ENCODE peak calls at places on chromosomes 2 and 18, in eight cellular contexts. M is choroid plexus epithelial cell, P is colonic mucosa, X is mucosa of descending colon, D is HFFc6, F is WERI-Rb-1, H is A549, G is foreskin fibroblast. N is an unnamed sample.

GRCh38 chr2:147051248-147051647 is 793.6 kb upstream of the ACVR2A start:
- DNase-seq in M (peak), P (no peak), X (no peak), D (no peak), F (no peak), H (no peak), G (no peak), N (peak)

GRCh38 chr2:168404764-168405163 is 51.3 kb upstream of the CERS6 start:
- DNase-seq in M (no peak), P (peak), X (no peak), D (no peak), F (no peak), H (no peak), G (no peak), N (no peak)

GRCh38 chr18:26307161-26307773 is 81.0 kb downstream of the TAF4B start:
- DNase-seq in M (peak), P (peak), X (no peak), D (peak), F (peak), H (peak), G (peak), N (peak)

GRCh38 chr2:80778704-80779103 is 474.2 kb upstream of the LRRTM1 start:
- DNase-seq in M (no peak), P (no peak), X (no peak), D (no peak), F (no peak), H (no peak), G (no peak), N (no peak)

GRCh38 chr2:130351495-130352125 is 4.2 kb upstream of the PTPN18 start:
- DNase-seq in M (no peak), P (no peak), X (peak), D (no peak), F (no peak), H (no peak), G (no peak), N (no peak)

GRCh38 chr2:184890311-184890710 is 292.0 kb downstream of the ZNF804A start:
- DNase-seq in M (no peak), P (no peak), X (no peak), D (no peak), F (no peak), H (no peak), G (no peak), N (peak)

GRCh38 chr2:131408778-131409177 is 44.8 kb upstream of the RAB6D start:
- DNase-seq in M (no peak), P (no peak), X (no peak), D (no peak), F (no peak), H (no peak), G (no peak), N (no peak)

GRCh38 chr18:2914844-2915243 is 68.0 kb downstream of the EMILIN2 start:
- DNase-seq in M (no peak), P (no peak), X (no peak), D (no peak), F (no peak), H (no peak), G (no peak), N (no peak)

GRCh38 chr18:79399275-79400081 is 3.7 kb downstream of the NFATC1 start:
- DNase-seq in M (no peak), P (no peak), X (peak), D (no peak), F (no peak), H (no peak), G (no peak), N (no peak)

GRCh38 chr2:132766573-132766972 is 96.6 kb upstream of the LYPD1 start:
- DNase-seq in M (no peak), P (no peak), X (no peak), D (no peak), F (no peak), H (no peak), G (no peak), N (peak)

GRCh38 chr18:5093902-5094301 is 103.2 kb downstream of the AKAIN1 start:
- DNase-seq in M (no peak), P (no peak), X (no peak), D (no peak), F (no peak), H (no peak), G (no peak), N (no peak)

GRCh38 chr2:27967076-27967475 is 76.5 kb downstream of the BABAM2 start:
- DNase-seq in M (no peak), P (no peak), X (no peak), D (no peak), F (no peak), H (no peak), G (no peak), N (no peak)

GRCh38 chr2:178756843-178757242 is 50.4 kb downstream of the TTN start:
- DNase-seq in M (peak), P (no peak), X (no peak), D (peak), F (no peak), H (no peak), G (peak), N (no peak)

GRCh38 chr2:223759569-223760430 is 77.6 kb downstream of the AP1S3 start:
- DNase-seq in M (peak), P (no peak), X (no peak), D (peak), F (no peak), H (peak), G (no peak), N (peak)

GRCh38 chr2:19035238-19035637 is 323.2 kb downstream of the OSR1 start:
- DNase-seq in M (peak), P (no peak), X (no peak), D (no peak), F (no peak), H (no peak), G (peak), N (no peak)

GRCh38 chr18:77164762-77165485 is 32.3 kb upstream of the MBP start:
- DNase-seq in M (no peak), P (no peak), X (no peak), D (no peak), F (no peak), H (no peak), G (no peak), N (no peak)

GRCh38 chr2:154130821-154131220 is 259.1 kb downstream of the GALNT13 start:
- DNase-seq in M (no peak), P (no peak), X (no peak), D (no peak), F (no peak), H (no peak), G (no peak), N (no peak)

GRCh38 chr2:234488913-234489451 is 7.9 kb downstream of the ARL4C start:
- DNase-seq in M (no peak), P (no peak), X (no peak), D (no peak), F (no peak), H (no peak), G (no peak), N (no peak)

GRCh38 chr2:70708376-70709199 is 59.4 kb downstream of the ADD2 start:
- DNase-seq in M (no peak), P (no peak), X (no peak), D (no peak), F (no peak), H (no peak), G (no peak), N (no peak)

GRCh38 chr2:232876978-232877441 is 6.9 kb downstream of the SNORC start:
- DNase-seq in M (no peak), P (no peak), X (no peak), D (no peak), F (no peak), H (no peak), G (no peak), N (no peak)

GRCh38 chr2:28750316-28751101 is 1.1 kb upstream of the PPP1CB start:
- DNase-seq in M (peak), P (peak), X (no peak), D (peak), F (peak), H (peak), G (peak), N (no peak)

DNA sequence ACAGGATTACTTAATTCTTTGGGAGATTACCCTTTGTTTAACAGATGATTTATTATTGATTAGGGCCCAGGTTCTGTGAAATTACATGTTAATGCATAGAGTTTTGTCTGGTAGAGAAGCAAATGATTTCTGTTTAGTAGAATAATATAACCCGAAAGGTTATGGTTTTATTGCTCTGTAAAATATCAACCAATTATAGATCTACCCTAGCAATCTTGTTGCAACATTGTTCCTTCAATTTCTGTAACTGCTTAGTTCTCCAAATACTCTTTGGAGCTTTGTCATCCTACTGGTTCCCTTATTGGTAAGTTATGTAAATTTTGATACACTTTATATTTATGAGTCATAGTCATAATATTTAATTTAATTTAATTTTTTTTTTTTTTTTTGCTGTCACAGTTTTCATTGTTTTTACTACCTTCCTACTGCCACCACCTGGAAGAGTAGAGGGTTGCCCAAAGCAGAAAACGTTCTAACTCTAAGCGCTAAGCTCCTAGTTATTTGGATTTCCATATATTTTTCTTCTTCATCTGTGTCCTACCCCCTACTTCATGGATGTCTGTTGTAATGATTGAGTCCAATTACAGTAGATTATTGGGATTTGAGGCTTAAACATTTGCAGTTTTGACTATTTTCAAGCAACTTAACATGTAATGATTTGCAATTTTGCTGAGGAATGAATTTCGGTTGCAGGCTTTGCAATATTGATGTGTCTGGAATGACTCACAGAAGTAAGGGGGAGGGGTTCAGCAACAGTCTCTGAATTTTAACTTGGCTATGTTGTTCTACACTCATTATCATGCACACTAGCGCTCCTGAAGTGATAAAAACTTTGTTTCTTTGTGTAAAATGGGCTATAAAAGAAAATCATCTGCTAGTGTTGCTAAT is 51.0 kb downstream of the NABP1 start:
- DNase-seq in M (peak), P (no peak), X (no peak), D (no peak), F (no peak), H (peak), G (no peak), N (peak)
- TF ChIP-seq CTCF in M (peak), P (no peak), X (no peak), D (peak), F (no peak), H (no peak), G (no peak), N (no peak)

DNA sequence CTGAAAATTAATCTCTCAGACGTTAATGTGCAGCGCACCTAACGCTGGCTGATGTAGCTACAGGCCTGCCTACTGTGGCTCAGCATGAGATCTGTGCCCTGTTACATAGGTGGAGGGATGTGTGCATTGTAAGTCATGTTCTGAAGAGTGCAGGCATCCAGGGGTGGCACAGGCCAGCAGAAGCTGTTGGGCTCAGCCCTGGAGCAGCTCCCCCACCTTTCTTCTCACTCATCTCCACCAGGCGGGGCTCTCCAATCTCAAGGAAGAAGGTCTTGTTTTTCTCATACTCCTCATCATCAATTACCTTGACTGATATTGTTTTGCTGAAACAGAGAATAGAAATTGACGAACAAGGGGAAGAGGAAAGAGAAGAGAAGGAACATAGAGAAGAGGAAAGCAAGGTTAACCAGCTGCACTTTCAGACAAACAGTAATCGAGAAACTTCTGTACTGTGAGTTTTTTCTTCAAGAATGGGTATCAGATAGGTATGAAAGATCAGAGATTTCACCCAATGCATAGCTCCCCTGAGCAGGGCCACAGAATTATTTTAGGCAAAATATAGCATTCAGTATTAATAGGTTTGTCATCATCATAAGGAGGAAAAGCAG is 273.6 kb downstream of the SLC8A1 start:
- DNase-seq in M (no peak), P (no peak), X (no peak), D (no peak), F (no peak), H (no peak), G (no peak), N (no peak)
- TF ChIP-seq CTCF in M (no peak), P (no peak), X (no peak), D (peak), F (no peak), H (no peak), G (no peak), N (no peak)

GRCh38 chr2:120763516-120763915 is 27.8 kb downstream of the GLI2 start:
- DNase-seq in M (peak), P (peak), X (peak), D (no peak), F (no peak), H (peak), G (no peak), N (peak)
- TF ChIP-seq CTCF in M (no peak), P (no peak), X (no peak), D (no peak), F (no peak), H (no peak), G (no peak), N (no peak)

DNA sequence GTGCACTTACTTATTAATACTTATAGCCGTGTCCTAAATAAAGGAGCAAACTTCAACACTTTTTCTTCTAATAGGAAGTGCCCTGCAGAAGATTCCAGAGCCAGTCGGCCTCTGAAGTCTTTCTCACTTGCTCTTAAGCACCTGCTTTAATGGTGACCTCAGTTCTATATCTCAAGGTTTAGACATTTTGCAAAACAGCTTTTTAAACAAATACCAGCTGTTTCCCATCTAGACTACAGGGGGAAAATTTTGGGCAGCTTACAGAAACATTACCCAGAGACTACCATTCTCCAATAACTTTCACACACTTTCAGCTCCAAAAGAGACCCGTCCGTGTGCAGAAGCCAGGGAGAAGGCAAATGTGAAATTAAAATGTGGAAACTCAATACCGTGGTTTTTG is 285.3 kb upstream of the CCDC68 start:
- DNase-seq in M (no peak), P (no peak), X (no peak), D (no peak), F (no peak), H (no peak), G (no peak), N (no peak)
- TF ChIP-seq CTCF in M (no peak), P (no peak), X (no peak), D (no peak), F (no peak), H (no peak), G (no peak), N (no peak)

DNA sequence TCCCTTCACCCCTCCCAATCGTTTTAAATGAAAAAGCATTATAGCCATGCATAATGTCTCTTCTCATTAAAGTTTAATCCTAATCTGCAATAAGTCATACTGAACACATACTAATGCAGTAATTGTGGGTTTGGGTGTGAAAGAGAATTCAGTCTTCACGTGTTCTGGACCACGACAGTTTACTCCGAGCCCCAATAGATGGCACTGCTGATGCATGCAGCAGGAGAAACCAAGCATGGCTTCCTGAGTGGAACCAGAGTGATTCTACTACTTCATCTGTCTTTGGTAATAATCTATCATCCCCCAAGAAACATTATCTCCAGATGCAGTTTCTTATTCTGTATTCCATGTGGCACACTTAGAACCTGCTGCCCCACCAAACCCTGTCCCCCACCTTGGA is 47.0 kb upstream of the LAMA1 start:
- DNase-seq in M (peak), P (no peak), X (no peak), D (no peak), F (peak), H (peak), G (peak), N (peak)
- TF ChIP-seq CTCF in M (peak), P (no peak), X (no peak), D (peak), F (peak), H (no peak), G (peak), N (peak)

DNA sequence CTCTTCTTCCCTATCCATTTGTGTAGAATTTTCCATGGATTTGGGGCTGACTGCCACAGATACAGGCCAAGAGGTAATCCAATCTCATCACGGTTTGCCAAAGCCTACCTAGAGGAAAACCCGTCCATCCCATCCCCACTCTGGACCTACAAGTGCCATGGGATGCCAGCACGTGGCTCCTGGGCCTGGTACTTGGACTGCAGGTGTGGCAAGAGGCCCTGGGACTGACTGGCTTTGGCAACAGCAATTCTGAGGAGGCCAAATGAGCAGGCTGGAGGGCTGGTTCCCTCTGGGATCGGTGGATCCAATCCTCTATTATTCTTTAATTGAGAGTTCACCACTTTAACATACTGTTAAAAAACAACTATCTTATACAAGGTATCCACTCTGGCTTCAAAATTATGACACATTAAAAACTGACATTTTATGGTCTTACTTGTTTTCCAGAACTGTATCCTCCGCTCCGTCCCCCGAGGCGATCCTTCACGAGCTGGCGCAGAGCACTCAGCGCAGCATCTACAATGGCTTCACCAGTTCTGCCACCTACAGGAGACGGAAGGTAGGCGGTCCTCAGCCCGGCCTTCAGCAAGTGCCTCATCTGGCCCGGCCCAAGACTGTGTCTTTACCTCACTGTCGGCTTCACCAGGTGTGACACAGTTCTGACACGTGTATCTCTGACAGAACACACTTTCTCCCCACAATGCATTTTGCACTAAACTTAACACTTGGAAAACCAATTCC is 19.8 kb downstream of the PDIA6 start:
- DNase-seq in M (no peak), P (no peak), X (no peak), D (no peak), F (peak), H (peak), G (no peak), N (no peak)
- TF ChIP-seq CTCF in M (no peak), P (no peak), X (no peak), D (peak), F (peak), H (peak), G (no peak), N (no peak)

GRCh38 chr2:227939271-227940027 is 68.0 kb downstream of the DAW1 start:
- DNase-seq in M (peak), P (no peak), X (no peak), D (peak), F (peak), H (peak), G (peak), N (peak)
- TF ChIP-seq CTCF in M (peak), P (peak), X (peak), D (peak), F (peak), H (peak), G (peak), N (peak)

GRCh38 chr2:199485732-199486335 is 28.1 kb upstream of the SATB2 start:
- DNase-seq in M (peak), P (peak), X (peak), D (peak), F (peak), H (peak), G (peak), N (peak)
- TF ChIP-seq CTCF in M (peak), P (peak), X (no peak), D (peak), F (peak), H (peak), G (peak), N (peak)

GRCh38 chr18:10685484-10685883 is 159.7 kb downstream of the NAPG start:
- DNase-seq in M (no peak), P (no peak), X (no peak), D (no peak), F (no peak), H (no peak), G (no peak), N (no peak)

GRCh38 chr18:10681581-10682367 is 155.9 kb downstream of the NAPG start:
- DNase-seq in M (peak), P (no peak), X (no peak), D (no peak), F (no peak), H (no peak), G (no peak), N (no peak)

GRCh38 chr18:10687161-10687925 is 161.5 kb downstream of the NAPG start:
- DNase-seq in M (no peak), P (no peak), X (no peak), D (no peak), F (no peak), H (no peak), G (no peak), N (peak)

GRCh38 chr18:10682368-10682714 is 156.5 kb downstream of the NAPG start:
- DNase-seq in M (no peak), P (no peak), X (no peak), D (no peak), F (no peak), H (peak), G (no peak), N (no peak)
- TF ChIP-seq CTCF in M (peak), P (no peak), X (no peak), D (no peak), F (peak), H (no peak), G (no peak), N (no peak)